ENCODE peak calls at places on chromosomes 6 and 20, in seven cellular contexts. B is adrenal gland, V is nephron progenitor cell, M is WTC11, X is Panc1, N is MCF 10A, Y is cardiac muscle cell. R is an unnamed sample.

GRCh38 chr20:10927936-10928860 is 254.4 kb upstream of the JAG1 start:
- DNase-seq in V (no peak), Y (no peak), N (no peak), M (no peak), X (no peak), B (no peak), R (no peak)

GRCh38 chr6:42224222-42225042 is 6.8 kb upstream of the MRPS10 start:
- DNase-seq in X (peak; percentile 98), Y (no peak), N (peak; percentile 93), M (no peak), B (no peak), V (no peak), R (no peak)

GRCh38 chr6:132298344-132298949 is 102.8 kb downstream of the MOXD1 start:
- DNase-seq in Y (peak; percentile 69), X (peak; percentile 18), N (peak; percentile 65), B (peak; percentile 50), V (peak; percentile 51), M (peak; percentile 44), R (peak; percentile 59)

GRCh38 chr6:56073315-56073714 is 174.1 kb downstream of the COL21A1 start:
- DNase-seq in Y (no peak), N (no peak), X (no peak), V (no peak), M (no peak), B (no peak), R (no peak)

GRCh38 chr20:6055981-6056569 is 2.2 kb upstream of the LRRN4 start:
- DNase-seq in M (no peak), X (no peak), B (no peak), N (no peak), V (no peak), Y (no peak), R (no peak)

GRCh38 chr20:8385247-8385646 is 253.2 kb downstream of the PLCB1 start:
- DNase-seq in X (no peak), V (no peak), B (peak; percentile 25), M (peak; percentile 48), Y (peak; percentile 48), N (peak; percentile 5), R (no peak)

GRCh38 chr20:6053776-6054688 is at the start of gene LRRN4:
- DNase-seq in X (no peak), V (peak; percentile 54), M (peak; percentile 45), Y (peak; percentile 70), B (no peak), N (peak; percentile 84), R (no peak)

GRCh38 chr6:21187485-21187884 is 406.1 kb upstream of the SOX4 start:
- DNase-seq in X (no peak), N (no peak), Y (no peak), V (no peak), M (no peak), B (no peak), R (no peak)

GRCh38 chr6:9205645-9206044 is 770.3 kb upstream of the SLC35B3 start:
- DNase-seq in M (no peak), N (no peak), V (no peak), Y (no peak), B (no peak), X (no peak), R (no peak)

GRCh38 chr6:112701201-112701600 is 354.1 kb downstream of the RFPL4B start:
- DNase-seq in X (no peak), M (no peak), V (no peak), N (peak; percentile 64), Y (peak; percentile 36), B (no peak), R (no peak)

GRCh38 chr6:11212625-11213024 is 19.8 kb downstream of the NEDD9 start:
- DNase-seq in V (no peak), B (peak; percentile 35), Y (no peak), M (no peak), X (no peak), N (peak; percentile 47), R (no peak)

GRCh38 chr6:26322645-26323482 is 42.1 kb upstream of the BTN3A2 start:
- DNase-seq in M (peak; percentile 52), Y (peak; percentile 65), B (peak; percentile 33), V (peak; percentile 53), N (peak; percentile 85), X (peak; percentile 98), R (peak; percentile 83)

GRCh38 chr6:151475653-151476523 is 17.9 kb upstream of the CCDC170 start:
- DNase-seq in Y (peak; percentile 66), M (peak; percentile 29), B (peak; percentile 39), N (peak; percentile 69), V (peak; percentile 51), X (peak; percentile 15), R (peak; percentile 52)

GRCh38 chr20:2276015-2276414 is 19.8 kb upstream of the TGM3 start:
- DNase-seq in X (no peak), M (no peak), V (no peak), B (no peak), Y (no peak), N (no peak), R (no peak)
- TF ChIP-seq CTCF in X (no peak), M (no peak), V (no peak), B (no peak), Y (no peak), N (no peak), R (no peak)

DNA sequence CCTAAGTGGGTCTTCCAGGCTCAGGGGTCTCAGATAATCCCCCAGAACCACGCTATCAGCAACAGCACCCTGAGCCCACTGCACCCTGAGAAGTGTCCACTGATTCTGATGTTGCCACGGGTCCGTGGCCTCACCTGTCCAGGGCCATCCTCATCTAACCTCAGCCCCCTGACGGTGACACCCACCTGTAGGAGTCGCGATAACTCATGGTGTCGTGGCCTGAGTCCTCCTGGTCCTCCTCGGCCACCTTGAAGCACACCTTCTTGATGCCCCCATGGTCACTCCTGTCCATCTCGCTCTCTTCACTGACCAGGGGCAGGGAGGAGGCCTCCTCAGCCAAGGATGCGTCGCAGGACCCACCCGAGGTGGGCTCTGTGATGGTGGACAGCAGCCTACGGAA is 182.1 kb downstream of the PREX1 start:
- DNase-seq in M (no peak), B (no peak), X (no peak), Y (no peak), N (no peak), V (no peak), R (no peak)
- TF ChIP-seq CTCF in M (no peak), B (no peak), X (no peak), Y (no peak), N (no peak), V (no peak), R (no peak)

GRCh38 chr20:46128310-46129151 is 10.4 kb downstream of the CD40 start:
- DNase-seq in X (no peak), V (peak; percentile 77), B (peak; percentile 28), Y (peak; percentile 51), M (peak; percentile 71), N (no peak), R (no peak)
- TF ChIP-seq CTCF in X (peak; percentile 85), V (peak; percentile 71), B (peak; percentile 40), Y (peak; percentile 69), M (peak; percentile 58), N (peak; percentile 69), R (peak; percentile 32)

GRCh38 chr6:3825851-3826581 is 23.2 kb upstream of the FAM50B start:
- DNase-seq in M (no peak), V (no peak), X (no peak), Y (no peak), N (peak; percentile 94), B (peak; percentile 96), R (peak; percentile 65)

GRCh38 chr6:3829285-3829684 is 19.9 kb upstream of the FAM50B start:
- DNase-seq in N (no peak), M (no peak), V (no peak), X (no peak), B (no peak), Y (no peak), R (no peak)

GRCh38 chr6:3822747-3823445 is 26.3 kb upstream of the FAM50B start:
- DNase-seq in Y (no peak), V (no peak), X (no peak), B (no peak), M (no peak), N (no peak), R (no peak)

GRCh38 chr6:3823671-3824070 is 25.5 kb upstream of the FAM50B start:
- DNase-seq in Y (no peak), N (no peak), V (no peak), B (no peak), X (no peak), M (no peak), R (no peak)

DNA sequence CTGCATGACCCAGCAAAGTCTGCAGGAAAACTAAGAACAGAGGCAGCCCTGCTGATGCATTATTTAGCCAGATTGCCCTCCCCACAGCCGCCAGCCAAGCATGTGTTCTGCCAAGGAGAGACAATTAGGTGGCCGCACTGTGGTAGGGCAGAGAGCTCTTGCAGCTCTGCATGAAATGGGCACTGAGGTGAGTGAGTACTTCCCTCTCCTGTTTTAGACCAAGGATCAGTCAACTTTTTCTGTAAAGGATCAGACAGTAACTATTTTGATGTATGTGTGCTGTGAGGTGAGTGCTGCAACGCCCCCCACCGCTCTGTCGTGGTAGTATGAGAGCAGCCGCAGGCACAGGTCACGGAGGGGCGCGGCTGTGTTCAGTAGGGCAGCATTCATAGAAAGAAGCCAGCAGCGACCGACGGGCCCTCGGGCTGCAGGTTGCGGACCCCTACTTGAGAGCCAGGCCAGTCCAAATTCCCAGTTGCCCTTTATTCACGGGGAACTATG is 23.8 kb upstream of the FAM50B start:
- DNase-seq in B (peak; percentile 44), M (peak; percentile 75), V (no peak), X (no peak), Y (no peak), N (peak; percentile 65), R (no peak)
- TF ChIP-seq CTCF in B (no peak), M (peak; percentile 31), V (no peak), X (peak; percentile 81), Y (peak; percentile 56), N (peak; percentile 42), R (no peak)

DNA sequence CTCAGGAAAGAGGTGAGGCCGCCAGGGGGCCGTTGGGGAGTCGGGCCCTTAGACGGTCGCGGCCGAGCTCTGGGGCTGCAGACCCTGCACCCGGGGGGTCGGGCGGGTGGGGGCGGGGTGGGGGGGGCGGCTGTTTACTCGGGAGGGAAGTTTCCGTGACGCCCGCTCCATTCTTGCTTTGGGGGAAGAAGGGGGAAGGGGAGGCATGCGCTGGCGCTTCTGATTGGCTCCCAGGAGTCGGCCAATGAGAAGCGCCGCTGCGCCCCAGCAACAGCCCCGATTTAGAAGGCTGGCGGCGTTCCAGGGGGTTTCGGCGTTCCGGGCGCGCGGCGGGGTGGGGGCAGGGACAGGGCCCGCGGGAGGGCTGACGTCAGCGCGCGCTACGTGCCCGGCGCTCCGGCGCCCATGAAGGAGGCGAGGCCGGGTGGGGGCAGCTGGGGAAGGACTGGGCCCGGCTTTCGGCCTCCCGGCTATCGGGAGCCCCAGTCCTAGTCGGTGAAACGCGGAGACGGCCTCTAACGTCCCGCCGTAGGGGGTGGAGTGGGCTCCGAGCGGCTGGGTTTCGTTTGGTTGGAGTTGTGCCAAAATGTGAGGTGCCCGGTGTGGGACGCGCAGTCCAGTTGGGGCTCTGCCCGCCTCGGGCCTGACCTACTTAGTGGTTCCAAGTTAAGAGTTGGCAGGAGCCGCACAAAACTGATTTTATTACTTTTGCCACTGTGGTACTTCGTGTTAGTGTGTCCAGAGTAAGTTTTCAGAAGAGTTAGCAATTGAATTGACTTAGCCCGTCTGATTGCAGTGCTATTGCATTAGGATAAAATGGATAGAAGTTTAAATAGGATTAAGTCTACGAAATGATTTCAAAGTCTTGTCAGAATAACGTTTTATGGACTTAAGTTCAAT is 1.1 kb downstream of the PNRC1 start:
- DNase-seq in B (peak; percentile 100), V (peak; percentile 92), M (peak; percentile 90), X (peak; percentile 50), N (peak; percentile 97), Y (peak; percentile 97), R (peak; percentile 99)
- TF ChIP-seq CTCF in B (no peak), V (no peak), M (no peak), X (peak; percentile 10), N (peak; percentile 10), Y (no peak), R (no peak)